ENCODE peak calls at places on chromosome 14, in eight cellular contexts. A, W, C, S, Q, D, O and M are unnamed samples.

GRCh38 chr14:73630009-73630780 is 14.6 kb upstream of the DNAL1 start:
- DNase-seq in A (peak; percentile 56), W (no peak), C (no peak), S (no peak), Q (no peak), D (no peak), O (no peak), M (no peak)

GRCh38 chr14:104353921-104354701 is 215.7 kb downstream of the KIF26A start:
- DNase-seq in A (no peak), W (peak; percentile 13), C (no peak), S (no peak), Q (peak; percentile 43), D (peak; percentile 69), O (peak; percentile 66), M (no peak)

GRCh38 chr14:63682727-63683593 is 41.3 kb upstream of the WDR89 start:
- DNase-seq in A (no peak), W (no peak), C (no peak), S (no peak), Q (no peak), D (no peak), O (no peak), M (no peak)

GRCh38 chr14:63904724-63905123 is 51.9 kb downstream of the SYNE2 start:
- DNase-seq in A (no peak), W (no peak), C (no peak), S (no peak), Q (no peak), D (no peak), O (no peak), M (no peak)

GRCh38 chr14:30559638-30560071 is 697 bp downstream of the G2E3 start:
- DNase-seq in A (no peak), W (no peak), C (peak; percentile 75), S (peak; percentile 39), Q (no peak), D (peak; percentile 53), O (no peak), M (no peak)

GRCh38 chr14:79254069-79254775 is 957.1 kb downstream of the DIO2 start:
- DNase-seq in A (no peak), W (no peak), C (no peak), S (no peak), Q (no peak), D (no peak), O (no peak), M (no peak)

GRCh38 chr14:69637503-69638030 is 26.2 kb downstream of the SUSD6 start:
- DNase-seq in A (no peak), W (no peak), C (peak; percentile 56), S (peak; percentile 73), Q (peak; percentile 72), D (no peak), O (no peak), M (no peak)

GRCh38 chr14:64960762-64961276 is 11.3 kb downstream of the RAB15 start:
- DNase-seq in A (peak; percentile 92), W (no peak), C (peak; percentile 51), S (peak; percentile 47), Q (no peak), D (no peak), O (no peak), M (no peak)

GRCh38 chr14:29518335-29518734 is 409.3 kb downstream of the PRKD1 start:
- DNase-seq in A (no peak), W (no peak), C (no peak), S (no peak), Q (no peak), D (peak; percentile 5), O (no peak), M (no peak)

GRCh38 chr14:101227611-101228594 is 324.4 kb upstream of the RTL1 start:
- DNase-seq in A (no peak), W (no peak), C (no peak), S (no peak), Q (no peak), D (no peak), O (no peak), M (peak; percentile 37)

GRCh38 chr14:89571502-89571901 is 154.5 kb upstream of the FOXN3 start:
- DNase-seq in A (no peak), W (no peak), C (no peak), S (no peak), Q (no peak), D (no peak), O (no peak), M (no peak)

GRCh38 chr14:85415015-85415712 is 114.8 kb upstream of the FLRT2 start:
- DNase-seq in A (no peak), W (peak; percentile 47), C (no peak), S (no peak), Q (peak; percentile 28), D (peak; percentile 67), O (no peak), M (no peak)

GRCh38 chr14:56805201-56805991 is 4.9 kb downstream of the OTX2 start:
- DNase-seq in A (no peak), W (no peak), C (peak; percentile 86), S (no peak), Q (no peak), D (no peak), O (no peak), M (no peak)

GRCh38 chr14:92500491-92500941 is 13.1 kb upstream of the RIN3 start:
- DNase-seq in A (no peak), W (no peak), C (peak; percentile 41), S (no peak), Q (no peak), D (no peak), O (no peak), M (no peak)

GRCh38 chr14:50967104-50967503 is 22.8 kb upstream of the PYGL start:
- DNase-seq in A (no peak), W (no peak), C (no peak), S (no peak), Q (no peak), D (no peak), O (no peak), M (no peak)

GRCh38 chr14:24911324-24912095 is 138.4 kb downstream of the STXBP6 start:
- DNase-seq in A (no peak), W (no peak), C (no peak), S (no peak), Q (peak; percentile 26), D (no peak), O (no peak), M (no peak)

GRCh38 chr14:76919811-76920571 is 93.8 kb downstream of the LRRC74A start:
- DNase-seq in A (no peak), W (peak; percentile 49), C (no peak), S (peak; percentile 86), Q (peak; percentile 45), D (peak; percentile 72), O (no peak), M (no peak)

GRCh38 chr14:100898935-100899840 is 4.3 kb downstream of the RTL1 start:
- DNase-seq in A (no peak), W (no peak), C (peak; percentile 11), S (peak; percentile 51), Q (peak; percentile 80), D (peak; percentile 93), O (peak; percentile 53), M (no peak)

GRCh38 chr14:71478542-71478941 is 453.7 kb upstream of the RGS6 start:
- DNase-seq in A (no peak), W (no peak), C (no peak), S (no peak), Q (no peak), D (no peak), O (no peak), M (no peak)

GRCh38 chr14:73443758-73444157 is 14.6 kb downstream of the NUMB start:
- DNase-seq in A (no peak), W (no peak), C (no peak), S (no peak), Q (no peak), D (no peak), O (no peak), M (no peak)

GRCh38 chr14:90970167-90970600 is 90.3 kb downstream of the RPS6KA5 start:
- DNase-seq in A (peak; percentile 77), W (no peak), C (no peak), S (no peak), Q (no peak), D (peak; percentile 58), O (no peak), M (no peak)
- H3K9me3 ChIP-seq in A (no peaks in the 10 kb centered on the region), W (no peaks in the 10 kb centered on the region), C (no peaks in the 10 kb centered on the region), S (no peaks in the 10 kb centered on the region), Q (no peaks in the 10 kb centered on the region), D (no peaks in the 10 kb centered on the region), O (no peaks in the 10 kb centered on the region), M (no peaks in the 10 kb centered on the region)

DNA sequence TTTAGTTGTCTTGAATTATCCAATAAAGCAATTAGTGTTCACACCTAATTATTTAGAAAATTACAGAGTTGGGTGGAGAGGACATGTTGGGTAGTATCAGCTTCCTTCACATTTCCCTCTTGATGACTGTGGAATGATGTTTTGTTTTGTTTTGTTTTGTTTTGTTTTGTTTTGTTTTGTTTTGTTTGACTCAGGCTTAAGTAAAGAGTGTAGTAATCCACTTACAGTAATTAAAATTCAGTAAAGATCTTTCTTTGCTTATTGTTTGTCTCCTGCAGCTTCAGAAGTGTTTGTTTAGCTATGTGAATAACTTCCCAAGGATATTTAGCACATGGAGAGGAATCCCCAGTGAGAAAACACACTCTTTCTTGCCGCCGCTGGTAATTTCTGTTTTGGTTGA is 59.7 kb downstream of the DAAM1 start:
- DNase-seq in A (no peak), W (no peak), C (peak; percentile 13), S (no peak), Q (no peak), D (peak; percentile 29), O (no peak), M (no peak)
- H3K4me1 ChIP-seq in A (peaks cover 20% of the 10 kb centered on the region), W (peaks cover 6% of the 10 kb centered on the region), C (peaks cover 35% of the 10 kb centered on the region), S (peaks cover 4% of the 10 kb centered on the region), Q (peaks cover 17% of the 10 kb centered on the region), D (peaks cover 21% of the 10 kb centered on the region), O (peaks cover 14% of the 10 kb centered on the region), M (no peaks in the 10 kb centered on the region)

DNA sequence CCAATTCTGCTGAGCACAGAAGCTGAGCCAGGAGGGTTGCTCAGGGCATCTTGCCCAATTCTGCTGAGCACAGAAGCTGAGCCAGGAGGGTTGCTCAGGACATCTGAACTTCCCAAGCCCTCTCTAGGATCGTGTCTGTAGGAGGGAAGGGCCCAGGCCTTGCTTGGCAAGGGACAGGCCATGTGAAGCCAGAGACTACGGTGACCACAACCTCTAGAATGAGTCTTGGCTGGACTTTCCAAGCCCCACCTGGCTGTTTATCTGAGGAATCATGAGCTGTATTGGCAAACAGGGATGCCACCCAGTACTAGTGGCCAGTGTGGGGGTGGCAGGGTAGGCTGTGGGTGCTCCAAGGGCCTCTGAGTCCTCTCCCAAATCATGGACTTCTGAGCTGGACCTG is 7.7 kb upstream of the SERPINA6 start:
- DNase-seq in A (no peak), W (no peak), C (no peak), S (no peak), Q (no peak), D (no peak), O (no peak), M (no peak)
- H3K27ac ChIP-seq in A (no peak overlapping the region), W (no peak overlapping the region), C (no peak overlapping the region), S (no peak overlapping the region), Q (no peak overlapping the region), D (no peak overlapping the region), O (no peak overlapping the region), M (no peak overlapping the region)

GRCh38 chr14:96423012-96423411 is 31.1 kb downstream of the AK7 start:
- DNase-seq in A (no peak), W (no peak), C (no peak), S (no peak), Q (no peak), D (no peak), O (no peak), M (no peak)

GRCh38 chr14:96421236-96421635 is 29.3 kb downstream of the AK7 start:
- DNase-seq in A (no peak), W (no peak), C (no peak), S (no peak), Q (peak; percentile 67), D (no peak), O (no peak), M (no peak)

GRCh38 chr14:96423446-96424103 is 31.6 kb downstream of the AK7 start:
- DNase-seq in A (no peak), W (peak; percentile 15), C (no peak), S (no peak), Q (no peak), D (no peak), O (no peak), M (no peak)

GRCh38 chr14:96424104-96424989 is 32.4 kb downstream of the AK7 start:
- DNase-seq in A (peak; percentile 55), W (peak; percentile 16), C (peak; percentile 85), S (peak; percentile 77), Q (peak; percentile 30), D (peak; percentile 82), O (peak; percentile 76), M (peak; percentile 13)
- H3K9me3 ChIP-seq in A (no peaks in the 10 kb centered on the region), W (no peaks in the 10 kb centered on the region), C (no peaks in the 10 kb centered on the region), S (no peaks in the 10 kb centered on the region), Q (no peaks in the 10 kb centered on the region), D (no peaks in the 10 kb centered on the region), O (no peaks in the 10 kb centered on the region), M (no peaks in the 10 kb centered on the region)